ENCODE peak calls at places on chromosome 2, in nine cellular contexts. F is aorta; V is activated T-helper 1 cell treated with Interleukin-2 at 50 U/mL for 16 hours; Z is stimulated activated naive CD8-positive, alpha-beta T cell treated with anti-CD3 and anti-CD28 coated beads, Interleukin-15, Interleukin-2, amounts not matched to agents 100 U/mL and 50 U/mL, for 24 hours; U is cardiac muscle cell; W is PC-9; M is stromal cell of bone marrow; R is MM.1S; N is NCI-H1092 treated with DMSO at 0.1 percent for 48 hours. G is an unnamed sample.

GRCh38 chr2:148680462-148680861 is 35.9 kb downstream of the EPC2 start:
- DNase-seq in F (no peak), V (no peak), Z (no peak), U (no peak), W (no peak), M (no peak), R (no peak), N (no peak), G (no peak)

GRCh38 chr2:208136695-208137094 is 7.1 kb upstream of the CRYGC start:
- DNase-seq in F (no peak), V (no peak), Z (no peak), U (no peak), W (no peak), M (no peak), R (no peak), N (no peak), G (no peak)

GRCh38 chr2:6958616-6959235 is 41.5 kb downstream of the RNF144A start:
- DNase-seq in F (no peak), V (no peak), Z (no peak), U (no peak), W (no peak), M (no peak), R (no peak), N (no peak), G (no peak)

GRCh38 chr2:46179037-46179621 is 118.1 kb upstream of the EPAS1 start:
- DNase-seq in F (peak), V (peak), Z (peak), U (peak), W (peak), M (peak), R (no peak), N (no peak), G (no peak)

GRCh38 chr2:113117594-113118262 is 9.7 kb upstream of the IL1RN start:
- DNase-seq in F (no peak), V (no peak), Z (peak), U (peak), W (peak), M (peak), R (no peak), N (no peak), G (no peak)

GRCh38 chr2:236959036-236959435 is 126.7 kb upstream of the COPS8 start:
- DNase-seq in F (no peak), V (no peak), Z (no peak), U (no peak), W (no peak), M (no peak), R (no peak), N (no peak), G (peak)

GRCh38 chr2:98637401-98638144 is 29.2 kb downstream of the UNC50 start:
- DNase-seq in F (no peak), V (no peak), Z (peak), U (no peak), W (no peak), M (no peak), R (no peak), N (no peak), G (no peak)

GRCh38 chr2:33298233-33298632 is 178.2 kb upstream of the RASGRP3 start:
- DNase-seq in F (no peak), V (no peak), Z (no peak), U (peak), W (no peak), M (no peak), R (no peak), N (no peak), G (no peak)

GRCh38 chr2:225100269-225100668 is 58.0 kb upstream of the DOCK10 start:
- DNase-seq in F (no peak), V (no peak), Z (no peak), U (peak), W (no peak), M (no peak), R (no peak), N (no peak), G (no peak)

G was measured in suprapubic skin.